ENCODE peak calls at places on chromosomes 13 and 19, in eight cellular contexts. One of them, this sample, is unnamed. For H3K4me1, the result is how much of the 10 kb centered on the place peaks cover.

GRCh38 chr19:49114630-49115363 is 627 bp downstream of the LIN7B start:
- DNase-seq in heart left ventricle: peak
- DNase-seq in IMR-90: peak
- DNase-seq in aorta: peak
- DNase-seq in thoracic aorta: no peak
- DNase-seq in trophoblast cell: no peak
- DNase-seq in GM23248: peak
- DNase-seq in PC-3: no peak
- DNase-seq in this sample: peak

GRCh38 chr13:105346141-105346766 is 1189.2 kb downstream of the EFNB2 start:
- DNase-seq in heart left ventricle: no peak
- DNase-seq in IMR-90: peak
- DNase-seq in aorta: no peak
- DNase-seq in thoracic aorta: no peak
- DNase-seq in trophoblast cell: peak
- DNase-seq in GM23248: peak
- DNase-seq in PC-3: peak
- DNase-seq in this sample: no peak

GRCh38 chr13:75256922-75257321 is 225.0 kb downstream of the TBC1D4 start:
- DNase-seq in heart left ventricle: no peak
- DNase-seq in IMR-90: no peak
- DNase-seq in aorta: no peak
- DNase-seq in thoracic aorta: no peak
- DNase-seq in trophoblast cell: no peak
- DNase-seq in GM23248: no peak
- DNase-seq in PC-3: peak
- DNase-seq in this sample: no peak

GRCh38 chr13:31090921-31091624 is 70.6 kb downstream of the HSPH1 start:
- DNase-seq in heart left ventricle: no peak
- DNase-seq in IMR-90: peak
- DNase-seq in aorta: no peak
- DNase-seq in thoracic aorta: no peak
- DNase-seq in trophoblast cell: no peak
- DNase-seq in GM23248: no peak
- DNase-seq in PC-3: no peak
- DNase-seq in this sample: no peak

GRCh38 chr13:43132911-43133310 is 109.5 kb downstream of the DNAJC15 start:
- DNase-seq in heart left ventricle: no peak
- DNase-seq in IMR-90: no peak
- DNase-seq in aorta: no peak
- DNase-seq in thoracic aorta: no peak
- DNase-seq in trophoblast cell: no peak
- DNase-seq in GM23248: no peak
- DNase-seq in PC-3: no peak
- DNase-seq in this sample: peak

GRCh38 chr13:44451651-44452050 is 78.0 kb downstream of the SERP2 start:
- DNase-seq in heart left ventricle: no peak
- DNase-seq in IMR-90: no peak
- DNase-seq in aorta: peak
- DNase-seq in thoracic aorta: no peak
- DNase-seq in trophoblast cell: no peak
- DNase-seq in GM23248: no peak
- DNase-seq in PC-3: no peak
- DNase-seq in this sample: no peak

GRCh38 chr19:2775556-2776430 is 7.3 kb downstream of the SGTA start:
- DNase-seq in heart left ventricle: no peak
- DNase-seq in IMR-90: peak
- DNase-seq in aorta: peak
- DNase-seq in thoracic aorta: no peak
- DNase-seq in trophoblast cell: peak
- DNase-seq in GM23248: peak
- DNase-seq in PC-3: no peak
- DNase-seq in this sample: no peak

GRCh38 chr13:101576452-101576851 is 124.0 kb downstream of the ITGBL1 start:
- DNase-seq in heart left ventricle: no peak
- DNase-seq in IMR-90: peak
- DNase-seq in aorta: no peak
- DNase-seq in thoracic aorta: no peak
- DNase-seq in trophoblast cell: no peak
- DNase-seq in GM23248: no peak
- DNase-seq in PC-3: peak
- DNase-seq in this sample: no peak

GRCh38 chr19:12331211-12331941 is 2.1 kb downstream of the ZNF563 start:
- DNase-seq in heart left ventricle: no peak
- DNase-seq in IMR-90: no peak
- DNase-seq in aorta: no peak
- DNase-seq in thoracic aorta: no peak
- DNase-seq in trophoblast cell: peak
- DNase-seq in GM23248: no peak
- DNase-seq in PC-3: no peak
- DNase-seq in this sample: no peak

GRCh38 chr13:21973437-21974125 is 302.7 kb downstream of the FGF9 start:
- DNase-seq in heart left ventricle: no peak
- DNase-seq in IMR-90: no peak
- DNase-seq in aorta: peak
- DNase-seq in thoracic aorta: no peak
- DNase-seq in trophoblast cell: no peak
- DNase-seq in GM23248: no peak
- DNase-seq in PC-3: no peak
- DNase-seq in this sample: no peak

GRCh38 chr19:41801682-41802317 is 5.4 kb downstream of the CEACAM3 start:
- DNase-seq in heart left ventricle: no peak
- DNase-seq in IMR-90: no peak
- DNase-seq in aorta: no peak
- DNase-seq in thoracic aorta: no peak
- DNase-seq in trophoblast cell: peak
- DNase-seq in GM23248: no peak
- DNase-seq in PC-3: peak
- DNase-seq in this sample: no peak

GRCh38 chr19:30864460-30865215 is 484.6 kb downstream of the TSHZ3 start:
- DNase-seq in heart left ventricle: no peak
- DNase-seq in IMR-90: no peak
- DNase-seq in aorta: no peak
- DNase-seq in thoracic aorta: no peak
- DNase-seq in trophoblast cell: no peak
- DNase-seq in GM23248: no peak
- DNase-seq in PC-3: no peak
- DNase-seq in this sample: no peak

GRCh38 chr19:35885225-35885624 is 15.1 kb downstream of the NFKBID start:
- DNase-seq in heart left ventricle: no peak
- DNase-seq in IMR-90: no peak
- DNase-seq in aorta: no peak
- DNase-seq in thoracic aorta: no peak
- DNase-seq in trophoblast cell: no peak
- DNase-seq in GM23248: no peak
- DNase-seq in PC-3: no peak
- DNase-seq in this sample: no peak

GRCh38 chr13:32587774-32588165 is 1.5 kb downstream of the PDS5B start:
- DNase-seq in heart left ventricle: no peak
- DNase-seq in IMR-90: peak
- DNase-seq in aorta: no peak
- DNase-seq in thoracic aorta: no peak
- DNase-seq in trophoblast cell: no peak
- DNase-seq in GM23248: peak
- DNase-seq in PC-3: peak
- DNase-seq in this sample: no peak

GRCh38 chr13:41785402-41786142 is 175.3 kb downstream of the VWA8 start:
- DNase-seq in heart left ventricle: no peak
- DNase-seq in IMR-90: no peak
- DNase-seq in aorta: no peak
- DNase-seq in thoracic aorta: no peak
- DNase-seq in trophoblast cell: no peak
- DNase-seq in GM23248: no peak
- DNase-seq in PC-3: no peak
- DNase-seq in this sample: no peak

GRCh38 chr19:54024660-54025059 is 33.2 kb downstream of the CACNG6 start:
- DNase-seq in heart left ventricle: no peak
- DNase-seq in IMR-90: no peak
- DNase-seq in aorta: no peak
- DNase-seq in thoracic aorta: no peak
- DNase-seq in trophoblast cell: no peak
- DNase-seq in GM23248: no peak
- DNase-seq in PC-3: peak
- DNase-seq in this sample: no peak

GRCh38 chr19:51626675-51627074 is 3.5 kb downstream of the SIGLEC5 start:
- DNase-seq in heart left ventricle: no peak
- DNase-seq in IMR-90: no peak
- DNase-seq in aorta: no peak
- DNase-seq in thoracic aorta: no peak
- DNase-seq in trophoblast cell: no peak
- DNase-seq in GM23248: no peak
- DNase-seq in PC-3: no peak
- DNase-seq in this sample: no peak

GRCh38 chr13:73551736-73552135 is 492.9 kb downstream of the KLF5 start:
- DNase-seq in heart left ventricle: no peak
- DNase-seq in IMR-90: no peak
- DNase-seq in aorta: no peak
- DNase-seq in thoracic aorta: no peak
- DNase-seq in trophoblast cell: no peak
- DNase-seq in GM23248: no peak
- DNase-seq in PC-3: no peak
- DNase-seq in this sample: no peak

GRCh38 chr13:30846844-30847243 is 59.2 kb upstream of the MEDAG start:
- DNase-seq in heart left ventricle: no peak
- DNase-seq in IMR-90: no peak
- DNase-seq in aorta: no peak
- DNase-seq in thoracic aorta: no peak
- DNase-seq in trophoblast cell: peak
- DNase-seq in GM23248: no peak
- DNase-seq in PC-3: no peak
- DNase-seq in this sample: no peak

GRCh38 chr19:6030214-6030507 is 52.2 kb upstream of the RANBP3 start:
- DNase-seq in heart left ventricle: no peak
- DNase-seq in IMR-90: peak
- DNase-seq in aorta: no peak
- DNase-seq in thoracic aorta: no peak
- DNase-seq in trophoblast cell: peak
- DNase-seq in GM23248: peak
- DNase-seq in PC-3: peak
- DNase-seq in this sample: no peak

GRCh38 chr19:14114439-14114838 is 3.1 kb downstream of the PRKACA start:
- DNase-seq in heart left ventricle: peak
- DNase-seq in IMR-90: no peak
- DNase-seq in aorta: no peak
- DNase-seq in thoracic aorta: no peak
- DNase-seq in trophoblast cell: no peak
- DNase-seq in GM23248: no peak
- DNase-seq in PC-3: no peak
- DNase-seq in this sample: no peak
- H3K4me1 ChIP-seq in heart left ventricle: half or more
- H3K4me1 ChIP-seq in IMR-90: under half
- H3K4me1 ChIP-seq in aorta: under half
- H3K4me1 ChIP-seq in thoracic aorta: half or more
- H3K4me1 ChIP-seq in trophoblast cell: under half
- H3K4me1 ChIP-seq in GM23248: under half
- H3K4me1 ChIP-seq in PC-3: under half
- H3K4me1 ChIP-seq in this sample: under half

GRCh38 chr19:7263521-7263920 is 30.7 kb downstream of the INSR start:
- DNase-seq in heart left ventricle: no peak
- DNase-seq in IMR-90: no peak
- DNase-seq in aorta: no peak
- DNase-seq in thoracic aorta: no peak
- DNase-seq in trophoblast cell: no peak
- DNase-seq in GM23248: no peak
- DNase-seq in PC-3: no peak
- DNase-seq in this sample: no peak

GRCh38 chr19:7265963-7266362 is 28.3 kb downstream of the INSR start:
- DNase-seq in heart left ventricle: no peak
- DNase-seq in IMR-90: no peak
- DNase-seq in aorta: no peak
- DNase-seq in thoracic aorta: no peak
- DNase-seq in trophoblast cell: peak
- DNase-seq in GM23248: no peak
- DNase-seq in PC-3: no peak
- DNase-seq in this sample: no peak

GRCh38 chr19:7264858-7265257 is 29.4 kb downstream of the INSR start:
- DNase-seq in heart left ventricle: no peak
- DNase-seq in IMR-90: no peak
- DNase-seq in aorta: no peak
- DNase-seq in thoracic aorta: no peak
- DNase-seq in trophoblast cell: no peak
- DNase-seq in GM23248: no peak
- DNase-seq in PC-3: no peak
- DNase-seq in this sample: no peak

GRCh38 chr19:7262470-7262869 is 31.7 kb downstream of the INSR start:
- DNase-seq in heart left ventricle: no peak
- DNase-seq in IMR-90: no peak
- DNase-seq in aorta: no peak
- DNase-seq in thoracic aorta: no peak
- DNase-seq in trophoblast cell: no peak
- DNase-seq in GM23248: no peak
- DNase-seq in PC-3: no peak
- DNase-seq in this sample: no peak

GRCh38 chr19:7263066-7263465 is 31.1 kb downstream of the INSR start:
- DNase-seq in heart left ventricle: no peak
- DNase-seq in IMR-90: no peak
- DNase-seq in aorta: no peak
- DNase-seq in thoracic aorta: no peak
- DNase-seq in trophoblast cell: no peak
- DNase-seq in GM23248: no peak
- DNase-seq in PC-3: no peak
- DNase-seq in this sample: no peak
- H3K4me1 ChIP-seq in heart left ventricle: under half
- H3K4me1 ChIP-seq in IMR-90: under half
- H3K4me1 ChIP-seq in aorta: under half
- H3K4me1 ChIP-seq in thoracic aorta: half or more
- H3K4me1 ChIP-seq in trophoblast cell: under half
- H3K4me1 ChIP-seq in GM23248: under half
- H3K4me1 ChIP-seq in PC-3: under half
- H3K4me1 ChIP-seq in this sample: under half

DNA sequence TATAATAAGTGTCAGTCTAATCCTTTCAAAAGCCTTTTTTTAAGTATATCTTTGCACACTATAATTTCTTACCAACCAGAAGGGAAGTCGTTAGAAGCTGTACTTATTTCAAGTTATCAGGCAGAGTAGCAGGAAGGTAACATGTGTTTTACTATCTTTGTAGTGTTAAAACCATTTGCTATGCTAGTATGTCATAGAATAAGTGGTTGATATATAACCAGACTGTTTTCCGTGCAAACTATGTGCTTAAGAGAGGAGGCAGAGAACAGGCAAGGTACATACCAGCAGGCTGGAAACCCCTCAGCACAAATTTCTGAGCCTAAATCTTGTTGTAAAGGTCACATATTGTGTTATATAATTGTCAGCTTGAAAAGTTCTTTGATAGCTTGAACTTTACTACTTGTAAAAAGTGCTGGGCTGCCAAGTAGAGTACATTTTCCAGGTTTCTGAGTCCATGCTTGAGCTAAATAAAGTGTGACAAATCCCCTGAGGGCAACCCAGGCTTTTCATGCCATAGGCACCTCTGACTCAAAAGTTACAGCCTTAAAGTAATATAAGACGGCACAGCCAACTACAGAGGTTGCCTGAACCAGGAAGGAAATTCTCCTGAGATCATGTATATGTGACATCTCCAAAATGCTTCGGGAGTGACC is 1297.4 kb downstream of the PCDH9 start:
- DNase-seq in heart left ventricle: no peak
- DNase-seq in IMR-90: peak
- DNase-seq in aorta: no peak
- DNase-seq in thoracic aorta: no peak
- DNase-seq in trophoblast cell: peak
- DNase-seq in GM23248: peak
- DNase-seq in PC-3: peak
- DNase-seq in this sample: no peak
- H3K4me1 ChIP-seq in heart left ventricle: under half
- H3K4me1 ChIP-seq in IMR-90: under half
- H3K4me1 ChIP-seq in aorta: under half
- H3K4me1 ChIP-seq in thoracic aorta: under half
- H3K4me1 ChIP-seq in trophoblast cell: under half
- H3K4me1 ChIP-seq in GM23248: under half
- H3K4me1 ChIP-seq in PC-3: under half
- H3K4me1 ChIP-seq in this sample: under half

GRCh38 chr13:67859904-67860303 is 629.8 kb upstream of the PCDH9 start:
- DNase-seq in heart left ventricle: no peak
- DNase-seq in IMR-90: no peak
- DNase-seq in aorta: no peak
- DNase-seq in thoracic aorta: no peak
- DNase-seq in trophoblast cell: no peak
- DNase-seq in GM23248: no peak
- DNase-seq in PC-3: no peak
- DNase-seq in this sample: no peak
- H3K4me1 ChIP-seq in heart left ventricle: under half
- H3K4me1 ChIP-seq in IMR-90: under half
- H3K4me1 ChIP-seq in aorta: under half
- H3K4me1 ChIP-seq in thoracic aorta: under half
- H3K4me1 ChIP-seq in trophoblast cell: under half
- H3K4me1 ChIP-seq in GM23248: under half
- H3K4me1 ChIP-seq in PC-3: under half
- H3K4me1 ChIP-seq in this sample: under half